ENCODE peak calls at places on chromosome 1, in eight cellular contexts. W is IMR-90, R is foreskin fibroblast, I is ascending aorta, E is T follicular helper cell, Z is stomach, C is NCI-H2081, Y is cardiac muscle cell. H is an unnamed sample.

GRCh38 chr1:246267896-246268295 is 239.2 kb downstream of the SMYD3 start:
- DNase-seq in Y (no peak), Z (no peak), C (no peak), E (no peak), R (no peak), W (no peak), I (no peak), H (no peak)

GRCh38 chr1:174413632-174414031 is 34.1 kb upstream of the GPR52 start:
- DNase-seq in I (no peak), E (no peak), C (peak), W (no peak), R (no peak), Y (peak), Z (no peak), H (peak)

GRCh38 chr1:116157096-116157495 is 45.9 kb downstream of the MAB21L3 start:
- DNase-seq in W (no peak), Z (no peak), E (no peak), I (no peak), C (no peak), Y (no peak), R (no peak), H (no peak)

GRCh38 chr1:27686223-27686990 is 14.4 kb upstream of the IFI6 start:
- DNase-seq in C (no peak), Z (peak), W (no peak), I (no peak), Y (no peak), R (no peak), E (no peak), H (no peak)

GRCh38 chr1:12251442-12251841 is 21.6 kb downstream of the VPS13D start:
- DNase-seq in C (no peak), Y (no peak), I (no peak), W (peak), E (no peak), Z (no peak), R (peak), H (no peak)

GRCh38 chr1:6144622-6145021 is 35.5 kb downstream of the CHD5 start:
- DNase-seq in W (no peak), Y (no peak), Z (no peak), E (no peak), I (no peak), C (no peak), R (no peak), H (no peak)

GRCh38 chr1:159577446-159577845 is 10.2 kb upstream of the APCS start:
- DNase-seq in E (no peak), W (no peak), Y (no peak), Z (no peak), I (no peak), R (no peak), C (no peak), H (no peak)

GRCh38 chr1:1136547-1137230 is 20.8 kb upstream of the C1orf159 start:
- DNase-seq in I (no peak), C (peak), Y (no peak), Z (peak), E (no peak), R (no peak), W (no peak), H (no peak)

GRCh38 chr1:86419277-86419903 is 4.6 kb upstream of the CLCA2 start:
- DNase-seq in I (no peak), C (peak), Y (peak), R (peak), E (peak), Z (no peak), W (no peak), H (peak)

H was measured in ELR.